ENCODE peak calls at places on chromosomes 3 and 15, in ten cellular contexts. One of them, this sample, is unnamed.

GRCh38 chr3:196440041-196440537 is 7.9 kb upstream of the UBXN7 start:
- DNase-seq in body of pancreas: no peak
- DNase-seq in NB4: no peak
- DNase-seq in sigmoid colon: no peak
- DNase-seq in LNCaP clone FGC: no peak
- DNase-seq in cardiac muscle cell: peak
- DNase-seq in K562: no peak
- DNase-seq in GM23338: no peak
- DNase-seq in astrocyte of the spinal cord: peak
- DNase-seq in fibroblast of pulmonary artery: peak
- DNase-seq in this sample: no peak

GRCh38 chr3:175743733-175744400 is 884.7 kb downstream of the NAALADL2 start:
- DNase-seq in sigmoid colon: no peak
- DNase-seq in NB4: no peak
- DNase-seq in K562: no peak
- DNase-seq in cardiac muscle cell: peak
- DNase-seq in GM23338: no peak
- DNase-seq in body of pancreas: no peak
- DNase-seq in LNCaP clone FGC: no peak
- DNase-seq in fibroblast of pulmonary artery: peak
- DNase-seq in astrocyte of the spinal cord: peak
- DNase-seq in this sample: peak

GRCh38 chr3:100125539-100125938 is 11.2 kb upstream of the FILIP1L start:
- DNase-seq in LNCaP clone FGC: no peak
- DNase-seq in NB4: no peak
- DNase-seq in cardiac muscle cell: no peak
- DNase-seq in sigmoid colon: no peak
- DNase-seq in astrocyte of the spinal cord: peak
- DNase-seq in body of pancreas: no peak
- DNase-seq in K562: no peak
- DNase-seq in GM23338: no peak
- DNase-seq in fibroblast of pulmonary artery: no peak
- DNase-seq in this sample: no peak

GRCh38 chr3:163773136-163773535 is 1305.2 kb downstream of the SI start:
- DNase-seq in GM23338: no peak
- DNase-seq in sigmoid colon: no peak
- DNase-seq in NB4: no peak
- DNase-seq in cardiac muscle cell: no peak
- DNase-seq in fibroblast of pulmonary artery: no peak
- DNase-seq in astrocyte of the spinal cord: no peak
- DNase-seq in K562: no peak
- DNase-seq in LNCaP clone FGC: no peak
- DNase-seq in body of pancreas: no peak
- DNase-seq in this sample: no peak

GRCh38 chr15:84878504-84878903 is 6.0 kb upstream of the SLC28A1 start:
- DNase-seq in fibroblast of pulmonary artery: peak
- DNase-seq in sigmoid colon: peak
- DNase-seq in body of pancreas: peak
- DNase-seq in LNCaP clone FGC: peak
- DNase-seq in K562: peak
- DNase-seq in cardiac muscle cell: peak
- DNase-seq in astrocyte of the spinal cord: peak
- DNase-seq in NB4: peak
- DNase-seq in GM23338: peak
- DNase-seq in this sample: no peak

GRCh38 chr15:58549780-58550064 is 117.9 kb downstream of the LIPC start:
- DNase-seq in fibroblast of pulmonary artery: no peak
- DNase-seq in LNCaP clone FGC: no peak
- DNase-seq in body of pancreas: no peak
- DNase-seq in K562: no peak
- DNase-seq in astrocyte of the spinal cord: no peak
- DNase-seq in sigmoid colon: no peak
- DNase-seq in NB4: no peak
- DNase-seq in cardiac muscle cell: no peak
- DNase-seq in GM23338: no peak
- DNase-seq in this sample: no peak

GRCh38 chr3:165491487-165491886 is 295.3 kb upstream of the SLITRK3 start:
- DNase-seq in astrocyte of the spinal cord: no peak
- DNase-seq in fibroblast of pulmonary artery: peak
- DNase-seq in body of pancreas: no peak
- DNase-seq in LNCaP clone FGC: no peak
- DNase-seq in sigmoid colon: no peak
- DNase-seq in NB4: no peak
- DNase-seq in cardiac muscle cell: peak
- DNase-seq in K562: no peak
- DNase-seq in GM23338: no peak
- DNase-seq in this sample: no peak

GRCh38 chr3:44509985-44510360 is 32.5 kb upstream of the ZNF445 start:
- DNase-seq in astrocyte of the spinal cord: peak
- DNase-seq in LNCaP clone FGC: peak
- DNase-seq in K562: peak
- DNase-seq in GM23338: no peak
- DNase-seq in cardiac muscle cell: peak
- DNase-seq in NB4: peak
- DNase-seq in body of pancreas: peak
- DNase-seq in sigmoid colon: no peak
- DNase-seq in fibroblast of pulmonary artery: peak
- DNase-seq in this sample: no peak

GRCh38 chr3:142495103-142495502 is 47.3 kb upstream of the XRN1 start:
- DNase-seq in NB4: no peak
- DNase-seq in fibroblast of pulmonary artery: no peak
- DNase-seq in astrocyte of the spinal cord: no peak
- DNase-seq in sigmoid colon: no peak
- DNase-seq in GM23338: no peak
- DNase-seq in LNCaP clone FGC: no peak
- DNase-seq in K562: no peak
- DNase-seq in body of pancreas: no peak
- DNase-seq in cardiac muscle cell: no peak
- DNase-seq in this sample: no peak

GRCh38 chr3:162764672-162765071 is 1268.1 kb downstream of the OTOL1 start:
- DNase-seq in astrocyte of the spinal cord: no peak
- DNase-seq in LNCaP clone FGC: no peak
- DNase-seq in sigmoid colon: no peak
- DNase-seq in K562: no peak
- DNase-seq in body of pancreas: no peak
- DNase-seq in fibroblast of pulmonary artery: peak
- DNase-seq in cardiac muscle cell: no peak
- DNase-seq in GM23338: no peak
- DNase-seq in NB4: no peak
- DNase-seq in this sample: no peak

GRCh38 chr15:100029045-100029444 is 295.8 kb upstream of the LYSMD4 start:
- DNase-seq in sigmoid colon: no peak
- DNase-seq in NB4: no peak
- DNase-seq in fibroblast of pulmonary artery: no peak
- DNase-seq in body of pancreas: no peak
- DNase-seq in cardiac muscle cell: no peak
- DNase-seq in GM23338: no peak
- DNase-seq in astrocyte of the spinal cord: no peak
- DNase-seq in LNCaP clone FGC: no peak
- DNase-seq in K562: no peak
- DNase-seq in this sample: no peak

GRCh38 chr3:155581579-155581978 is 163.3 kb downstream of the PLCH1 start:
- DNase-seq in LNCaP clone FGC: no peak
- DNase-seq in sigmoid colon: no peak
- DNase-seq in NB4: peak
- DNase-seq in body of pancreas: no peak
- DNase-seq in K562: peak
- DNase-seq in astrocyte of the spinal cord: no peak
- DNase-seq in cardiac muscle cell: no peak
- DNase-seq in GM23338: no peak
- DNase-seq in fibroblast of pulmonary artery: no peak
- DNase-seq in this sample: no peak

GRCh38 chr15:73338058-73338457 is 30.7 kb downstream of the HCN4 start:
- DNase-seq in sigmoid colon: no peak
- DNase-seq in GM23338: no peak
- DNase-seq in K562: no peak
- DNase-seq in astrocyte of the spinal cord: no peak
- DNase-seq in body of pancreas: peak
- DNase-seq in fibroblast of pulmonary artery: no peak
- DNase-seq in LNCaP clone FGC: no peak
- DNase-seq in cardiac muscle cell: no peak
- DNase-seq in NB4: no peak
- DNase-seq in this sample: no peak

GRCh38 chr3:170956647-170957046 is 48.2 kb upstream of the EIF5A2 start:
- DNase-seq in LNCaP clone FGC: no peak
- DNase-seq in cardiac muscle cell: no peak
- DNase-seq in body of pancreas: no peak
- DNase-seq in sigmoid colon: no peak
- DNase-seq in astrocyte of the spinal cord: no peak
- DNase-seq in GM23338: no peak
- DNase-seq in NB4: no peak
- DNase-seq in fibroblast of pulmonary artery: no peak
- DNase-seq in K562: no peak
- DNase-seq in this sample: no peak

GRCh38 chr3:160006282-160007163 is 17.9 kb downstream of the IL12A start:
- DNase-seq in NB4: peak
- DNase-seq in GM23338: peak
- DNase-seq in cardiac muscle cell: peak
- DNase-seq in fibroblast of pulmonary artery: peak
- DNase-seq in astrocyte of the spinal cord: peak
- DNase-seq in body of pancreas: peak
- DNase-seq in LNCaP clone FGC: peak
- DNase-seq in K562: peak
- DNase-seq in sigmoid colon: peak
- DNase-seq in this sample: peak

GRCh38 chr15:49223536-49224274 is 53.7 kb downstream of the GALK2 start:
- DNase-seq in fibroblast of pulmonary artery: peak
- DNase-seq in NB4: no peak
- DNase-seq in GM23338: no peak
- DNase-seq in cardiac muscle cell: peak
- DNase-seq in body of pancreas: no peak
- DNase-seq in K562: no peak
- DNase-seq in sigmoid colon: no peak
- DNase-seq in astrocyte of the spinal cord: no peak
- DNase-seq in LNCaP clone FGC: no peak
- DNase-seq in this sample: peak

GRCh38 chr15:49229922-49230321 is 59.9 kb downstream of the GALK2 start:
- DNase-seq in sigmoid colon: no peak
- DNase-seq in body of pancreas: no peak
- DNase-seq in K562: no peak
- DNase-seq in fibroblast of pulmonary artery: no peak
- DNase-seq in cardiac muscle cell: no peak
- DNase-seq in NB4: no peak
- DNase-seq in astrocyte of the spinal cord: no peak
- DNase-seq in GM23338: no peak
- DNase-seq in LNCaP clone FGC: no peak
- DNase-seq in this sample: no peak

GRCh38 chr15:49227602-49228001 is 57.6 kb downstream of the GALK2 start:
- DNase-seq in GM23338: no peak
- DNase-seq in cardiac muscle cell: no peak
- DNase-seq in astrocyte of the spinal cord: no peak
- DNase-seq in body of pancreas: no peak
- DNase-seq in fibroblast of pulmonary artery: no peak
- DNase-seq in K562: no peak
- DNase-seq in NB4: no peak
- DNase-seq in LNCaP clone FGC: no peak
- DNase-seq in sigmoid colon: no peak
- DNase-seq in this sample: no peak

GRCh38 chr15:49225572-49226281 is 55.7 kb downstream of the GALK2 start:
- DNase-seq in K562: peak
- DNase-seq in body of pancreas: no peak
- DNase-seq in cardiac muscle cell: peak
- DNase-seq in GM23338: peak
- DNase-seq in NB4: peak
- DNase-seq in LNCaP clone FGC: no peak
- DNase-seq in fibroblast of pulmonary artery: peak
- DNase-seq in sigmoid colon: no peak
- DNase-seq in astrocyte of the spinal cord: peak
- DNase-seq in this sample: no peak
- TF ChIP-seq CTCF in K562: peak
- TF ChIP-seq CTCF in body of pancreas: no peak
- TF ChIP-seq CTCF in cardiac muscle cell: peak
- TF ChIP-seq CTCF in GM23338: peak
- TF ChIP-seq CTCF in NB4: peak
- TF ChIP-seq CTCF in LNCaP clone FGC: peak
- TF ChIP-seq CTCF in fibroblast of pulmonary artery: peak
- TF ChIP-seq CTCF in sigmoid colon: no peak
- TF ChIP-seq CTCF in astrocyte of the spinal cord: peak
- TF ChIP-seq CTCF in this sample: no peak

GRCh38 chr3:32412887-32413286 is 21.2 kb downstream of the CMTM7 start:
- DNase-seq in NB4: no peak
- DNase-seq in K562: no peak
- DNase-seq in LNCaP clone FGC: no peak
- DNase-seq in GM23338: no peak
- DNase-seq in body of pancreas: no peak
- DNase-seq in fibroblast of pulmonary artery: no peak
- DNase-seq in cardiac muscle cell: no peak
- DNase-seq in astrocyte of the spinal cord: no peak
- DNase-seq in sigmoid colon: no peak
- DNase-seq in this sample: no peak
- H3K4me3 ChIP-seq in NB4: no peak
- H3K4me3 ChIP-seq in K562: no peak
- H3K4me3 ChIP-seq in LNCaP clone FGC: no peak
- H3K4me3 ChIP-seq in GM23338: no peak
- H3K4me3 ChIP-seq in body of pancreas: no peak
- H3K4me3 ChIP-seq in fibroblast of pulmonary artery: no peak
- H3K4me3 ChIP-seq in cardiac muscle cell: no peak
- H3K4me3 ChIP-seq in astrocyte of the spinal cord: no peak
- H3K4me3 ChIP-seq in sigmoid colon: no peak
- H3K4me3 ChIP-seq in this sample: no peak

GRCh38 chr15:23628612-23629233 is 18.9 kb downstream of the MAGEL2 start:
- DNase-seq in K562: no peak
- DNase-seq in astrocyte of the spinal cord: no peak
- DNase-seq in fibroblast of pulmonary artery: no peak
- DNase-seq in body of pancreas: no peak
- DNase-seq in NB4: no peak
- DNase-seq in LNCaP clone FGC: no peak
- DNase-seq in cardiac muscle cell: no peak
- DNase-seq in GM23338: peak
- DNase-seq in sigmoid colon: no peak
- DNase-seq in this sample: no peak

DNA sequence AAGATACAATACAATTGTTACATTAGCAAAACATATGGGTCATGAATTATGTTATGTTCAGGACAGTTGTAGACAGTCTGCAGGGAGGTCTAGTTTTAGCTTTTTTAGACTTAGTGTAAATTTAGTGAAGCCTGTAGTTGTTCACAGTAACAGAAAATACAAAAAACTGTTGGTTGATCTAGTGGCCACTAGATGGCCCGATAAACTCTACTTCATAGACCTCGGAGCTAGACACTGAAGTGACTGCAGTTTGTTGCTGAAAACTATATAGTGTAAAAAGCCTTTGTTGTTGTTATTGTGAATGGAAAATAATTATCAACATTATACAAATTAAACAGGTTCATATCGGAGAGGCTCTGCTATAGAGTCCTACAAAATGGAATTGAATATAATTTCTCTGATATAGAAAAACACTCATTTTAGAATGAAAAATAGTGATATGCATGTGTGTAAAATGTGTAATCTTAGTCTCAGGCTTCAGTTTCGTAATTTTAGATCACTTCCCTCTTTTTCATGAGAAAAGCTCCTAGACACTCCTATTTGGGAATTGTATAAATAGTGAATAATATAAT is 18.3 kb downstream of the MAGEL2 start:
- DNase-seq in K562: peak
- DNase-seq in cardiac muscle cell: no peak
- DNase-seq in NB4: peak
- DNase-seq in GM23338: peak
- DNase-seq in astrocyte of the spinal cord: no peak
- DNase-seq in LNCaP clone FGC: no peak
- DNase-seq in fibroblast of pulmonary artery: peak
- DNase-seq in body of pancreas: no peak
- DNase-seq in sigmoid colon: no peak
- DNase-seq in this sample: no peak
- TF ChIP-seq CTCF in K562: peak
- TF ChIP-seq CTCF in cardiac muscle cell: peak
- TF ChIP-seq CTCF in NB4: peak
- TF ChIP-seq CTCF in GM23338: peak
- TF ChIP-seq CTCF in astrocyte of the spinal cord: peak
- TF ChIP-seq CTCF in LNCaP clone FGC: peak
- TF ChIP-seq CTCF in fibroblast of pulmonary artery: peak
- TF ChIP-seq CTCF in body of pancreas: peak
- TF ChIP-seq CTCF in sigmoid colon: no peak
- TF ChIP-seq CTCF in this sample: peak

GRCh38 chr3:168091299-168091852 is 4.3 kb downstream of the GOLIM4 start:
- DNase-seq in sigmoid colon: no peak
- DNase-seq in body of pancreas: no peak
- DNase-seq in fibroblast of pulmonary artery: no peak
- DNase-seq in cardiac muscle cell: no peak
- DNase-seq in astrocyte of the spinal cord: no peak
- DNase-seq in GM23338: no peak
- DNase-seq in K562: no peak
- DNase-seq in LNCaP clone FGC: peak
- DNase-seq in NB4: no peak
- DNase-seq in this sample: no peak
- H3K4me3 ChIP-seq in sigmoid colon: no peak
- H3K4me3 ChIP-seq in body of pancreas: no peak
- H3K4me3 ChIP-seq in fibroblast of pulmonary artery: no peak
- H3K4me3 ChIP-seq in cardiac muscle cell: peak
- H3K4me3 ChIP-seq in astrocyte of the spinal cord: no peak
- H3K4me3 ChIP-seq in GM23338: no peak
- H3K4me3 ChIP-seq in K562: no peak
- H3K4me3 ChIP-seq in LNCaP clone FGC: no peak
- H3K4me3 ChIP-seq in NB4: no peak
- H3K4me3 ChIP-seq in this sample: no peak

This sample was measured in astrocyte of the cerebellum.